ENCODE peak calls at places on chromosomes 1 and 21, in eight cellular contexts. Q, G, C, O, S, U, A and F are unnamed samples.

GRCh38 chr1:69688178-69688577 is 120.5 kb downstream of the LRRC7 start:
- DNase-seq in Q (no peak), G (no peak), C (no peak), O (no peak), S (no peak), U (no peak), A (no peak), F (no peak)

GRCh38 chr1:89149229-89149628 is 23.3 kb upstream of the GBP2 start:
- DNase-seq in Q (peak), G (peak), C (no peak), O (no peak), S (no peak), U (peak), A (no peak), F (no peak)

GRCh38 chr1:152886090-152886489 is 8.0 kb downstream of the SMCP start:
- DNase-seq in Q (no peak), G (no peak), C (no peak), O (no peak), S (no peak), U (no peak), A (no peak), F (no peak)

GRCh38 chr1:36156329-36157114 is 562 bp downstream of the MAP7D1 start:
- DNase-seq in Q (peak), G (peak), C (peak), O (peak), S (peak), U (peak), A (peak), F (peak)

GRCh38 chr1:84450916-84451315 is 28.1 kb upstream of the RPF1 start:
- DNase-seq in Q (no peak), G (no peak), C (no peak), O (no peak), S (no peak), U (no peak), A (no peak), F (no peak)

GRCh38 chr1:1574721-1575537 is at the start of gene SSU72:
- DNase-seq in Q (peak), G (peak), C (peak), O (peak), S (peak), U (peak), A (peak), F (peak)

GRCh38 chr1:41618871-41619270 is 134.4 kb upstream of the EDN2 start:
- DNase-seq in Q (no peak), G (no peak), C (no peak), O (no peak), S (no peak), U (no peak), A (peak), F (no peak)

GRCh38 chr1:168093616-168094015 is 43.1 kb downstream of the GPR161 start:
- DNase-seq in Q (no peak), G (no peak), C (no peak), O (no peak), S (no peak), U (no peak), A (no peak), F (no peak)

GRCh38 chr1:15090373-15090772 is 63.2 kb upstream of the TMEM51 start:
- DNase-seq in Q (no peak), G (no peak), C (peak), O (no peak), S (no peak), U (no peak), A (peak), F (peak)

GRCh38 chr21:45948576-45949141 is 32.9 kb upstream of the COL6A1 start:
- DNase-seq in Q (no peak), G (no peak), C (no peak), O (peak), S (no peak), U (no peak), A (no peak), F (no peak)

GRCh38 chr1:242651817-242652216 is 127.3 kb upstream of the PLD5 start:
- DNase-seq in Q (no peak), G (no peak), C (peak), O (no peak), S (no peak), U (peak), A (no peak), F (peak)

GRCh38 chr1:78831731-78832360 is 174.7 kb downstream of the ADGRL4 start:
- DNase-seq in Q (peak), G (no peak), C (no peak), O (no peak), S (no peak), U (peak), A (no peak), F (no peak)

GRCh38 chr1:168121314-168122029 is 15.3 kb downstream of the GPR161 start:
- DNase-seq in Q (peak), G (peak), C (no peak), O (peak), S (no peak), U (no peak), A (no peak), F (no peak)

GRCh38 chr21:25280061-25280460 is 327.2 kb downstream of the MRPL39 start:
- DNase-seq in Q (no peak), G (no peak), C (no peak), O (no peak), S (no peak), U (no peak), A (no peak), F (no peak)

GRCh38 chr1:225866061-225866844 is 15.9 kb downstream of the TMEM63A start:
- DNase-seq in Q (no peak), G (no peak), C (no peak), O (no peak), S (peak), U (peak), A (no peak), F (no peak)

GRCh38 chr21:14869984-14870840 is 194.6 kb downstream of the NRIP1 start:
- DNase-seq in Q (no peak), G (no peak), C (no peak), O (no peak), S (no peak), U (no peak), A (no peak), F (no peak)

GRCh38 chr1:197921235-197922069 is 4.3 kb downstream of the LHX9 start:
- DNase-seq in Q (no peak), G (no peak), C (no peak), O (no peak), S (no peak), U (no peak), A (no peak), F (no peak)